ENCODE peak calls at places on chromosomes 2 and 18, in four cellular contexts. One of them, this sample, is unnamed.

GRCh38 chr18:59606193-59607175 is 90.7 kb downstream of the CCBE1 start:
- DNase-seq in stimulated activated naive B cell treated with anti-CD40 and anti-IgM and Interleukin-4, amounts not matched to agents 10 μg/mL and 1 μg/mL and 100 μg/mL, for 72 hours: no peak
- DNase-seq in foreskin fibroblast: peak
- DNase-seq in Daoy: peak
- DNase-seq in this sample: peak

GRCh38 chr2:121999273-121999672 is 243.8 kb downstream of the TSN start:
- DNase-seq in Daoy: peak
- DNase-seq in stimulated activated naive B cell treated with anti-CD40 and anti-IgM and Interleukin-4, amounts not matched to agents 10 μg/mL and 1 μg/mL and 100 μg/mL, for 72 hours: no peak
- DNase-seq in foreskin fibroblast: no peak
- DNase-seq in this sample: no peak

GRCh38 chr2:111662771-111663470 is 221.1 kb downstream of the ANAPC1 start:
- DNase-seq in stimulated activated naive B cell treated with anti-CD40 and anti-IgM and Interleukin-4, amounts not matched to agents 10 μg/mL and 1 μg/mL and 100 μg/mL, for 72 hours: peak
- DNase-seq in foreskin fibroblast: no peak
- DNase-seq in Daoy: no peak
- DNase-seq in this sample: no peak

GRCh38 chr2:240935101-240935876 is 29.2 kb downstream of the CROCC2 start:
- DNase-seq in Daoy: peak
- DNase-seq in stimulated activated naive B cell treated with anti-CD40 and anti-IgM and Interleukin-4, amounts not matched to agents 10 μg/mL and 1 μg/mL and 100 μg/mL, for 72 hours: no peak
- DNase-seq in foreskin fibroblast: no peak
- DNase-seq in this sample: no peak

GRCh38 chr2:64488050-64488974 is 34.4 kb downstream of the LGALSL start:
- DNase-seq in foreskin fibroblast: peak
- DNase-seq in stimulated activated naive B cell treated with anti-CD40 and anti-IgM and Interleukin-4, amounts not matched to agents 10 μg/mL and 1 μg/mL and 100 μg/mL, for 72 hours: peak
- DNase-seq in Daoy: peak
- DNase-seq in this sample: peak

GRCh38 chr2:82120120-82120519 is 1815.6 kb upstream of the LRRTM1 start:
- DNase-seq in stimulated activated naive B cell treated with anti-CD40 and anti-IgM and Interleukin-4, amounts not matched to agents 10 μg/mL and 1 μg/mL and 100 μg/mL, for 72 hours: no peak
- DNase-seq in foreskin fibroblast: no peak
- DNase-seq in Daoy: no peak
- DNase-seq in this sample: no peak

GRCh38 chr2:47360937-47361336 is 42.0 kb upstream of the MSH2 start:
- DNase-seq in foreskin fibroblast: peak
- DNase-seq in stimulated activated naive B cell treated with anti-CD40 and anti-IgM and Interleukin-4, amounts not matched to agents 10 μg/mL and 1 μg/mL and 100 μg/mL, for 72 hours: no peak
- DNase-seq in Daoy: peak
- DNase-seq in this sample: peak

GRCh38 chr2:191629001-191629453 is 48.9 kb upstream of the NABP1 start:
- DNase-seq in stimulated activated naive B cell treated with anti-CD40 and anti-IgM and Interleukin-4, amounts not matched to agents 10 μg/mL and 1 μg/mL and 100 μg/mL, for 72 hours: no peak
- DNase-seq in Daoy: no peak
- DNase-seq in foreskin fibroblast: no peak
- DNase-seq in this sample: no peak

GRCh38 chr2:199019898-199020507 is 437.7 kb downstream of the SATB2 start:
- DNase-seq in stimulated activated naive B cell treated with anti-CD40 and anti-IgM and Interleukin-4, amounts not matched to agents 10 μg/mL and 1 μg/mL and 100 μg/mL, for 72 hours: no peak
- DNase-seq in foreskin fibroblast: peak
- DNase-seq in Daoy: peak
- DNase-seq in this sample: peak